ENCODE peak calls at places on chromosomes 13 and 19, in ten cellular contexts. Y is esophagus squamous epithelium, S is stomach, M is ovary, E is gastrocnemius medialis, N is Peyer's patch, B is suprapubic skin, G is right lobe of liver, L is IMR-90, D is tibial nerve. A is an unnamed sample.
A peak's percentile ranks its signal among the peaks of the same experiment; 100 is the strongest.

GRCh38 chr13:37148501-37148900 is 43.0 kb upstream of the CSNK1A1L start:
- DNase-seq in G (no peak), L (no peak), N (no peak), Y (no peak), B (no peak), E (no peak), M (no peak), D (no peak), S (no peak), A (no peak)

GRCh38 chr13:99671746-99672145 is 170.5 kb downstream of the TM9SF2 start:
- DNase-seq in G (no peak), M (no peak), S (no peak), E (no peak), L (no peak), D (no peak), Y (no peak), N (no peak), B (no peak), A (no peak)

GRCh38 chr13:50797081-50797480 is 46.4 kb downstream of the DLEU7 start:
- DNase-seq in E (no peak), S (no peak), M (no peak), B (no peak), D (no peak), L (no peak), G (no peak), Y (no peak), N (no peak), A (no peak)

GRCh38 chr19:30428281-30428680 is 56.1 kb downstream of the ZNF536 start:
- DNase-seq in N (no peak), M (no peak), Y (no peak), B (no peak), G (no peak), E (no peak), S (no peak), D (no peak), L (no peak), A (no peak)

GRCh38 chr19:57099199-57099661 is 20.6 kb upstream of the USP29 start:
- DNase-seq in M (peak; percentile 91), G (peak; percentile 56), N (no peak), E (no peak), L (peak; percentile 35), D (no peak), Y (no peak), S (peak; percentile 49), B (no peak), A (peak; percentile 67)

GRCh38 chr19:5308471-5309437 is 31.9 kb downstream of the PTPRS start:
- DNase-seq in D (peak; percentile 55), G (no peak), B (no peak), L (peak; percentile 90), N (no peak), S (peak; percentile 72), E (peak; percentile 71), Y (no peak), M (peak; percentile 88), A (no peak)

GRCh38 chr13:78029891-78030290 is 111.3 kb upstream of the EDNRB start:
- DNase-seq in L (no peak), N (no peak), G (no peak), E (no peak), B (no peak), M (no peak), D (no peak), S (no peak), Y (no peak), A (no peak)

GRCh38 chr13:40152145-40152544 is 496.7 kb downstream of the COG6 start:
- DNase-seq in N (no peak), S (no peak), E (no peak), D (no peak), B (no peak), Y (no peak), M (no peak), L (peak; percentile 49), G (no peak), A (no peak)

DNA sequence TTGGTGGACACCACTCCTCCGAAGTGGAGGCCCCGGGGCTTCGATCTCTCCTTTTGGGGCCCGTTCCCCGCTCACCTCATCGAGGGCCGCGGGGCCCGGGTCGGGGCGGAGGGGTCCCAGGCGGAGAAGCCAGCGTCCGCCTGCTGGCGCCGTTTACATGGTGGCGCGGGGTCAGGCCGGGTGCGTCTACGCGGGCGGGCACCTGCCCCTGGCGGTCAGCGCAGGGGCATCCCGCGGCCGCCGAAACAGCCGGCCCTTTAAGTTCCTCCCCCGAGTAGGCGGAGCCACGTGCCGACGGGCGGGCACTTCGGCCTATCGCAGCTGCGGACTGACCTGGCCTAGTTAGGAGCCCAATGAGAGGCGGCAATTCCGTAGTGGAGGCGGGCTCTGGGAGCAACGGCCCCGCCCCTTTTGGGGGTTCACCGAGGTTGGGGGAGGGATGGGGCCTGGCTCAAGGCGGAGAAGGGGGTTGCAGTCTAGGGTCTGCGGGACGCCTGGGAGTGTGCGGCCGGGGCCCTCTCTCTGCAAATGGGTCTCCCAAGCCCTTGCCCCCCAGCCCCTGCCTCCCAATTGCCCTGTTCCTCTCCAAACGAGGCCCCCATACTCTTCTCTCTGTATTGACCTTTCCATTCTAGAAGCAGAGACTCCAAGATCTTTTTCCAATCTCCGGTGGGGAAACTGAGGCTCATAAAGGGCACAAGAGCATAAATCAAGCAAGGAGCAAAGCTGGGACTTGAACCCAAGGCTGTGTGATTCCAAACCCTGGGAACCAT is at the start of gene ABHD8:
- DNase-seq in S (peak; percentile 97), E (peak; percentile 98), N (peak; percentile 94), M (peak; percentile 99), G (peak; percentile 99), B (peak; percentile 98), L (peak; percentile 94), D (peak; percentile 91), Y (peak; percentile 68), A (peak; percentile 96)
- TF ChIP-seq POLR2A in S (no peak), E (peak; percentile 84), N (no peak), M (peak; percentile 31), G (peak; percentile 71), B (no peak), L (no peak), D (no peak), Y (peak; percentile 47), A (no peak)

GRCh38 chr19:11023635-11024168 is 62.9 kb downstream of the SMARCA4 start:
- DNase-seq in D (no peak), M (no peak), B (no peak), G (no peak), N (no peak), E (no peak), S (no peak), Y (no peak), L (no peak), A (no peak)

GRCh38 chr19:11025445-11025844 is 63.8 kb upstream of the LDLR start:
- DNase-seq in S (no peak), D (no peak), E (no peak), Y (no peak), M (no peak), L (no peak), N (no peak), G (no peak), B (no peak), A (no peak)

GRCh38 chr19:11025997-11026396 is 63.3 kb upstream of the LDLR start:
- DNase-seq in D (no peak), N (no peak), G (no peak), M (no peak), S (no peak), E (no peak), L (no peak), Y (no peak), B (no peak), A (no peak)

GRCh38 chr19:11024259-11024658 is 63.4 kb downstream of the SMARCA4 start:
- DNase-seq in B (no peak), N (no peak), D (no peak), E (peak; percentile 65), L (no peak), Y (no peak), S (no peak), M (no peak), G (peak; percentile 90), A (no peak)

DNA sequence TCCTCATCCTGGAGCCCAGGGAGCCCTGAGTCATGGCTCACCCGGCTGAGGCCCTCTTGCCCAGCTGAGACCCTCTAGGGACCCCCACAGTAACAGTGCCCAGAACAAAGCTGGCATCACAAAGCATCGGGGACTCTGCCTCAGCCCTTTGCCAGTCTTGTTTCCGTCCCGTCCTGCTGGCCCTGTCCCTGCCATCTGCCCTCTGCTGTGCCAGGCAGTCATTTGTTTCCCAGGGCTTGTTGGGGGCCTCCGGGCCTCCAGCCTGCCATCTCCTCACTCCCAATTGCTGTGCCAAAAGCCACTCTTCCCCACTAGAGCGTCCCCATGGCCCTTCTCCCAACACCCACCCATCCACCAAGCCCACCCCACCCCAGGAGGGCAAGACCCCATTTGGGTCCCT is 64.2 kb downstream of the SMARCA4 start:
- DNase-seq in B (no peak), E (no peak), L (no peak), M (no peak), Y (no peak), D (no peak), N (no peak), G (no peak), S (no peak), A (no peak)
- H3K9me3 ChIP-seq in B (no peaks in the 10 kb centered on the region), E (no peaks in the 10 kb centered on the region), L (no peaks in the 10 kb centered on the region), M (no peaks in the 10 kb centered on the region), Y (no peaks in the 10 kb centered on the region), D (no peaks in the 10 kb centered on the region), N (no peaks in the 10 kb centered on the region), G (no peaks in the 10 kb centered on the region), S (no peaks in the 10 kb centered on the region), A (no peaks in the 10 kb centered on the region)

GRCh38 chr19:1253514-1254080 is 5.2 kb downstream of the MIDN start:
- DNase-seq in N (no peak), S (no peak), D (no peak), M (no peak), E (no peak), Y (no peak), B (no peak), L (peak; percentile 88), G (no peak), A (no peak)

GRCh38 chr19:1251503-1252220 is 3.3 kb downstream of the MIDN start:
- DNase-seq in Y (peak; percentile 59), B (no peak), S (no peak), D (no peak), L (no peak), N (peak; percentile 80), E (peak; percentile 79), G (no peak), M (no peak), A (no peak)

GRCh38 chr19:1252221-1252817 is 3.9 kb downstream of the MIDN start:
- DNase-seq in G (peak; percentile 85), S (peak; percentile 92), Y (peak; percentile 83), E (peak; percentile 93), N (peak; percentile 83), D (peak; percentile 91), L (peak; percentile 88), B (peak; percentile 95), M (peak; percentile 91), A (peak; percentile 92)

GRCh38 chr19:1254081-1254527 is 5.7 kb downstream of the MIDN start:
- DNase-seq in B (no peak), Y (no peak), S (no peak), N (peak; percentile 58), L (no peak), E (no peak), D (no peak), G (no peak), M (no peak), A (peak; percentile 70)

GRCh38 chr19:1252818-1253513 is 4.6 kb downstream of the MIDN start:
- DNase-seq in B (peak; percentile 96), E (peak; percentile 89), G (peak; percentile 88), D (peak; percentile 88), Y (peak; percentile 81), N (peak; percentile 92), L (peak; percentile 97), S (peak; percentile 90), M (peak; percentile 91), A (peak; percentile 93)
- H3K4me3 ChIP-seq in B (peak overlapping the region; percentile 92), E (peak overlapping the region; percentile 69), G (peak overlapping the region; percentile 74), D (peak overlapping the region; percentile 91), Y (peak overlapping the region; percentile 73), N (peak overlapping the region; percentile 87), L (peak overlapping the region; percentile 94), S (peak overlapping the region; percentile 68), M (peak overlapping the region; percentile 65), A (peak overlapping the region; percentile 90)

GRCh38 chr19:55085923-55086715 is 10.4 kb downstream of the EPS8L1 start:
- DNase-seq in E (no peak), D (no peak), N (peak; percentile 50), G (no peak), S (no peak), M (no peak), Y (no peak), L (no peak), B (no peak), A (no peak)

GRCh38 chr19:55086730-55087541 is 11.3 kb downstream of the EPS8L1 start:
- DNase-seq in N (peak; percentile 90), D (peak; percentile 80), G (peak; percentile 84), L (peak; percentile 91), M (peak; percentile 95), E (peak; percentile 81), S (peak; percentile 82), Y (no peak), B (peak; percentile 96), A (peak; percentile 96)

GRCh38 chr19:55088543-55089265 is 13.0 kb downstream of the EPS8L1 start:
- DNase-seq in N (peak; percentile 83), G (no peak), D (peak; percentile 67), B (no peak), L (peak; percentile 43), E (no peak), Y (no peak), S (peak; percentile 81), M (peak; percentile 86), A (peak; percentile 70)

GRCh38 chr19:55088021-55088451 is 12.4 kb downstream of the EPS8L1 start:
- DNase-seq in G (no peak), L (no peak), E (no peak), B (no peak), S (no peak), D (no peak), M (no peak), Y (no peak), N (no peak), A (no peak)

GRCh38 chr19:55087542-55087935 is 11.9 kb downstream of the EPS8L1 start:
- DNase-seq in S (no peak), E (no peak), Y (no peak), N (peak; percentile 48), D (no peak), L (peak; percentile 16), M (no peak), G (no peak), B (no peak), A (no peak)
- TF ChIP-seq POLR2A in S (no peak), E (no peak), Y (no peak), N (no peak), D (no peak), L (no peak), M (no peak), G (no peak), B (no peak), A (no peak)